ENCODE peak calls at places on chromosomes 2 and 18, in nine cellular contexts. L is T-cell; H is stimulated activated CD4-positive, alpha-beta T cell treated with anti-CD3 and anti-CD28 coated beads, Interleukin-2, amount 100 ng/mL, for 48 hours; Z is effector CD4-positive, alpha-beta T cell; X is stimulated activated CD8-positive, alpha-beta memory T cell treated with anti-CD3 and anti-CD28 coated beads, Interleukin-15, amount 100 ng/mL, for 24 hours; T is activated T-helper 1 cell treated with anti-CD3 and anti-CD28 coated beads, Interleukin-12 subunit alpha, Interleukin-12 subunit beta, Interleukin-2, Interleukin-4 antibody, amounts not matched to agents 30 ng/mL and 10 ng/mL and 1 ng/mL, durations not matched to agents 14 hours and 24 hours and 36 hours; Y is astrocyte of the hippocampus; G is fibroblast of pulmonary artery; Q is Calu3. R is an unnamed sample.

GRCh38 chr18:9914584-9915290 is 921 bp downstream of the VAPA start:
- DNase-seq in Z (peak), H (peak), G (peak), Y (peak), T (peak), X (peak), L (peak), Q (peak), R (no peak)

GRCh38 chr18:63138469-63139340 is 180.9 kb downstream of the BCL2 start:
- DNase-seq in Q (no peak), Z (no peak), T (no peak), Y (no peak), H (no peak), L (no peak), G (no peak), X (no peak), R (no peak)

GRCh38 chr2:67645280-67646255 is 248.4 kb downstream of the ETAA1 start:
- DNase-seq in Q (no peak), Z (no peak), H (no peak), G (no peak), L (no peak), Y (no peak), X (no peak), T (no peak), R (no peak)

GRCh38 chr2:88885275-88885674 is 193.8 kb downstream of the RPIA start:
- DNase-seq in Z (no peak), Q (no peak), H (no peak), L (no peak), X (no peak), Y (no peak), G (no peak), T (no peak), R (no peak)

GRCh38 chr2:170467568-170468422 is 247.3 kb upstream of the SP5 start:
- DNase-seq in Q (no peak), H (no peak), Y (no peak), L (no peak), Z (no peak), G (peak), X (no peak), T (no peak), R (no peak)

GRCh38 chr18:41818381-41819355 is 136.4 kb upstream of the PIK3C3 start:
- DNase-seq in L (no peak), Y (no peak), H (no peak), X (no peak), Q (no peak), Z (no peak), G (no peak), T (no peak), R (no peak)

GRCh38 chr2:2845796-2846315 is 514.8 kb upstream of the MYT1L start:
- DNase-seq in X (no peak), H (no peak), Y (no peak), Z (no peak), Q (no peak), G (no peak), L (no peak), T (no peak), R (no peak)

GRCh38 chr18:48792611-48793368 is 158.0 kb downstream of the SMAD7 start:
- DNase-seq in H (no peak), T (no peak), X (no peak), L (no peak), Y (no peak), Z (no peak), G (no peak), Q (no peak), R (no peak)

GRCh38 chr2:33215299-33215698 is 261.1 kb upstream of the RASGRP3 start:
- DNase-seq in Y (peak), X (no peak), Z (no peak), Q (no peak), L (no peak), H (no peak), T (no peak), G (peak), R (no peak)

GRCh38 chr2:197198890-197199289 is 111.7 kb downstream of the ANKRD44 start:
- DNase-seq in T (peak), X (peak), H (peak), Y (no peak), L (peak), Z (peak), G (peak), Q (no peak), R (peak)

GRCh38 chr2:171523339-171523931 is 1.2 kb downstream of the CYBRD1 start:
- DNase-seq in Z (no peak), L (no peak), Y (peak), X (no peak), H (peak), Q (peak), T (peak), G (peak), R (no peak)

GRCh38 chr18:1499265-1499664 is 594.6 kb downstream of the ADCYAP1 start:
- DNase-seq in Z (no peak), G (peak), Q (no peak), T (no peak), L (no peak), Y (no peak), H (no peak), X (no peak), R (no peak)

GRCh38 chr2:145755019-145755837 is 1235.3 kb upstream of the ZEB2 start:
- DNase-seq in H (no peak), Q (no peak), Z (no peak), G (no peak), X (no peak), Y (no peak), T (no peak), L (no peak), R (no peak)

R was measured in esophagus squamous epithelium.